ENCODE peak calls at places on chromosomes 2 and 18, in eight cellular contexts. Q is stimulated activated CD8-positive, alpha-beta memory T cell treated with anti-CD3 and anti-CD28 coated beads, Interleukin-7, amount 100 ng/mL, for 4 hours; L is NCI-H1436; G is heart right ventricle; F is GM13977; R is activated T-helper 1 cell treated with anti-CD3 and anti-CD28 coated beads, Interleukin-12 subunit alpha, Interleukin-12 subunit beta, Interleukin-2, Interleukin-4 antibody, amounts not matched to agents 30 ng/mL and 10 ng/mL and 1 ng/mL, durations not matched to agents 14 hours and 24 hours and 36 hours; J is activated T-cell treated with anti-CD3 and anti-CD28 coated beads for 1 hour; Z is ecto neural progenitor cell. U is an unnamed sample.

GRCh38 chr2:33672896-33673295 is 73.8 kb upstream of the FAM98A start:
- DNase-seq in F (no peak), R (no peak), Q (no peak), L (no peak), G (no peak), Z (no peak), J (no peak), U (no peak)

GRCh38 chr18:42274488-42275137 is 319.6 kb downstream of the PIK3C3 start:
- DNase-seq in Q (no peak), F (peak), Z (no peak), G (no peak), R (no peak), L (peak), J (no peak), U (no peak)

GRCh38 chr2:217798743-217799552 is 203.8 kb downstream of the TNS1 start:
- DNase-seq in L (no peak), R (no peak), G (peak), J (no peak), Z (peak), Q (no peak), F (no peak), U (no peak)

GRCh38 chr2:235765181-235765820 is 271.5 kb downstream of the AGAP1 start:
- DNase-seq in G (no peak), L (no peak), R (no peak), J (no peak), Z (no peak), F (no peak), Q (no peak), U (no peak)

GRCh38 chr2:168852487-168852886 is 37.7 kb downstream of the SPC25 start:
- DNase-seq in J (no peak), G (no peak), L (no peak), F (no peak), Z (no peak), Q (no peak), R (no peak), U (no peak)

GRCh38 chr2:10331033-10331701 is 28.5 kb downstream of the HPCAL1 start:
- DNase-seq in L (peak), F (peak), G (peak), Q (peak), Z (no peak), R (peak), J (peak), U (no peak)

GRCh38 chr2:126907671-126908070 is 9.0 kb downstream of the TEX51 start:
- DNase-seq in F (no peak), L (no peak), G (no peak), J (no peak), Z (no peak), R (no peak), Q (no peak), U (no peak)

GRCh38 chr2:25215948-25216679 is 47.7 kb upstream of the POMC start:
- DNase-seq in R (peak), J (peak), Z (peak), Q (peak), L (no peak), G (peak), F (peak), U (no peak)

GRCh38 chr2:11456251-11456650 is 9.7 kb downstream of the E2F6 start:
- DNase-seq in G (no peak), J (no peak), F (no peak), Q (no peak), Z (no peak), L (no peak), R (no peak), U (no peak)

GRCh38 chr2:113225505-113226259 is 51.9 kb downstream of the PSD4 start:
- DNase-seq in J (no peak), R (no peak), L (no peak), Q (no peak), Z (peak), F (no peak), G (no peak), U (peak)

GRCh38 chr2:42067521-42067920 is 19.7 kb downstream of the PKDCC start:
- DNase-seq in Q (no peak), J (no peak), L (no peak), R (no peak), G (no peak), Z (no peak), F (no peak), U (no peak)

GRCh38 chr18:39030124-39030655 is 1464.6 kb upstream of the CELF4 start:
- DNase-seq in F (no peak), Z (no peak), R (no peak), L (no peak), G (no peak), J (no peak), Q (no peak), U (no peak)

GRCh38 chr2:120440521-120441350 is 94.8 kb downstream of the INHBB start:
- DNase-seq in Z (no peak), J (no peak), G (no peak), L (no peak), R (no peak), Q (no peak), F (no peak), U (no peak)

GRCh38 chr18:27175914-27176313 is 9.2 kb downstream of the CHST9 start:
- DNase-seq in F (no peak), R (no peak), Q (no peak), Z (no peak), L (no peak), G (no peak), J (no peak), U (no peak)